ENCODE peak calls at places on chromosome 2, in seven cellular contexts. Z, D, E, S, T, B and N are unnamed samples. For H3K4me1, the result is how much of the 10 kb centered on the place peaks cover.

GRCh38 chr2:149872041-149872440 is 284.5 kb upstream of the MMADHC start:
- DNase-seq in Z (no peak), D (no peak), E (no peak), S (no peak), T (no peak), B (no peak), N (no peak)

GRCh38 chr2:201959626-201960025 is 74.0 kb upstream of the FZD7 start:
- DNase-seq in Z (no peak), D (no peak), E (no peak), S (no peak), T (no peak), B (no peak), N (no peak)

GRCh38 chr2:112685167-112685884 is 35.5 kb upstream of the NT5DC4 start:
- DNase-seq in Z (no peak), D (no peak), E (no peak), S (no peak), T (no peak), B (no peak), N (no peak)

GRCh38 chr2:101467306-101467705 is 7.6 kb downstream of the RFX8 start:
- DNase-seq in Z (no peak), D (peak), E (no peak), S (no peak), T (no peak), B (no peak), N (no peak)

GRCh38 chr2:46873632-46874068 is 42.0 kb downstream of the MCFD2 start:
- DNase-seq in Z (no peak), D (no peak), E (peak), S (peak), T (peak), B (peak), N (peak)

GRCh38 chr2:121530563-121531334 is at the start of gene RNU4ATAC:
- DNase-seq in Z (peak), D (peak), E (peak), S (peak), T (peak), B (peak), N (peak)

GRCh38 chr2:186820303-186820702 is 28.7 kb downstream of the ZSWIM2 start:
- DNase-seq in Z (no peak), D (no peak), E (no peak), S (no peak), T (no peak), B (no peak), N (no peak)

GRCh38 chr2:60948926-60949579 is 67.7 kb downstream of the REL start:
- DNase-seq in Z (no peak), D (no peak), E (peak), S (no peak), T (no peak), B (no peak), N (no peak)

GRCh38 chr2:130759906-130760753 is 4.8 kb downstream of the AMER3 start:
- DNase-seq in Z (no peak), D (no peak), E (no peak), S (no peak), T (no peak), B (peak), N (no peak)

GRCh38 chr2:130377491-130377890 is 21.6 kb downstream of the PTPN18 start:
- DNase-seq in Z (no peak), D (no peak), E (no peak), S (no peak), T (no peak), B (no peak), N (no peak)

GRCh38 chr2:226063704-226064390 is 664.3 kb downstream of the NYAP2 start:
- DNase-seq in Z (no peak), D (no peak), E (peak), S (no peak), T (no peak), B (no peak), N (no peak)

GRCh38 chr2:211867845-211868361 is 670.7 kb downstream of the ERBB4 start:
- DNase-seq in Z (no peak), D (no peak), E (no peak), S (no peak), T (no peak), B (no peak), N (no peak)

DNA sequence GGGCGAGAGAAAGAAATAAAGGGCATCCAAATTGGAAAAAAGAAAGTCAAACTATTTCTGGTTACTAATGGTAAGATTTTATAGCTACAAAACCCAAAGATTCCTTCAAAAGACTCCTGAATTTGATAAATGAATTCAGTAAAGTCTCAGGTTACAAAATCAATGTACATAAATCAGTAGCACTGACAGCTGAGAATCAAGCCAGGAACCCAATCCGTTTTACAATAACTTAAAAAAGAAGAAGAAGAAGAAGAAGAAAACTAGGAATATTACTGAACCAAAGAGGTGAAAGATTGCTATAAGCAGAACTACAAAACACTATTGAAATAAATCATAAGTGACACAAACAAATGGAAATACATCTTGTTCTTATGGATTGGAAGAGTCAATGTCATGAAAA is 291.5 kb upstream of the GULP1 start:
- DNase-seq in Z (no peak), D (no peak), E (no peak), S (no peak), T (no peak), B (no peak), N (no peak)
- H3K4me1 ChIP-seq in Z (under half), D (under half), E (under half), S (under half), T (under half), B (under half), N (under half)

GRCh38 chr2:102473020-102473419 is at the start of gene SLC9A4:
- DNase-seq in Z (no peak), D (peak), E (peak), S (peak), T (peak), B (peak), N (peak)

GRCh38 chr2:102480273-102480672 is 7.2 kb downstream of the SLC9A4 start:
- DNase-seq in Z (no peak), D (no peak), E (no peak), S (no peak), T (no peak), B (no peak), N (no peak)

GRCh38 chr2:102478686-102479470 is 5.9 kb downstream of the SLC9A4 start:
- DNase-seq in Z (no peak), D (peak), E (no peak), S (no peak), T (no peak), B (no peak), N (no peak)

DNA sequence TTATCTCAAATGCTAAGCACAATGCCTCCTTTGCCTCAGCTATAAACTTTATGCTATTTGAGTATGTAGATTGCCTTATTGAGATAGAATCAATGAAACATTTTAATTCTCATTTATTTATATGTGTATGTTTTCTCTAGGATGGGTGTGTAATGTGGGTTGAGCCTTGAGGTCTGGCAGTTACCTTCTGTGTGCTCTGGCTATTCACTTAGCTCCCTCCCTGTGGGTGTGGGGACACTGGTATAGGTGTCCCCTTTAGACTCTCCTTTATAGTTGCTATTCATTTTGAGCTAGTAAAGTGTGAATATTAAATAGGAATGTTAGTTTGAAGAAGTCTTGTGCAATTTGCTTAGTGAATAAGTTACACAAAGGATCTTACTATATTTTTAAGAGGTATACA is 1.8 kb downstream of the SLC9A4 start:
- DNase-seq in Z (no peak), D (no peak), E (no peak), S (no peak), T (no peak), B (no peak), N (no peak)
- TF ChIP-seq POLR2AphosphoS5 in Z (no peak), D (no peak), E (no peak), S (no peak), T (no peak), B (no peak), N (no peak)

GRCh38 chr2:239273280-239274234 is 127.3 kb downstream of the HDAC4 start:
- DNase-seq in Z (no peak), D (no peak), E (no peak), S (no peak), T (no peak), B (no peak), N (no peak)
- TF ChIP-seq REST in Z (no peak), D (no peak), E (no peak), S (no peak), T (no peak), B (no peak), N (no peak)

GRCh38 chr2:27799646-27800010 is 28.1 kb downstream of the MRPL33 start:
- DNase-seq in Z (no peak), D (no peak), E (no peak), S (no peak), T (no peak), B (no peak), N (no peak)
- H3K4me1 ChIP-seq in Z (under half), D (under half), E (under half), S (under half), T (under half), B (under half), N (under half)

GRCh38 chr2:85908506-85908905 is 19.7 kb upstream of the ST3GAL5 start:
- DNase-seq in Z (no peak), D (no peak), E (no peak), S (no peak), T (peak), B (no peak), N (no peak)

GRCh38 chr2:85905891-85906290 is 17.1 kb upstream of the ST3GAL5 start:
- DNase-seq in Z (no peak), D (no peak), E (no peak), S (no peak), T (no peak), B (no peak), N (no peak)

GRCh38 chr2:85906748-85907147 is 18.0 kb upstream of the ST3GAL5 start:
- DNase-seq in Z (no peak), D (no peak), E (no peak), S (no peak), T (no peak), B (no peak), N (no peak)

GRCh38 chr2:85909005-85909404 is 20.2 kb upstream of the ST3GAL5 start:
- DNase-seq in Z (no peak), D (no peak), E (no peak), S (no peak), T (no peak), B (no peak), N (no peak)

DNA sequence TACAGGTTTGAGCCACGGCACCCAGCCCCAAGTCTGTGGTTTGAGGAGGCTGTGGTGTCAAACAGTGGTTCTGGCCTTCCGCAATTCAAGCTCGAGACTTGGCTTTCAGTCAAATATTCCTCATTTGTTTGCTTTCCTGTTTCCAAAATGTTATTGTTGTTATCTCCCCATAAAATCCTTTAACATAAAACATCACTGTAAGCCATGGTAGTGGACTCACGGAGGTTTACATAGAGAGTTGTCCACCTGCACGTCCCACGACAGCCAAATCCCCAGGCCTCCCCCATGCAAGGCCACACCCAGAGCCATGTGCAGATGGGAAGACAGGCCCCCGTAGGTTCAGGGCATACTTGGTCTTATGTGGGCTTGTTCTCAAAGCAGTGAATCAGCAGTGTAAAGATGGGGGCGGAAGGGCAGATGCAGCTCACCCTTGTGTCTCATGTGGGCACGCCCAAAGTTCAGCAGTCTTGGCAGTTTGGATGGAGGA is 18.9 kb upstream of the ST3GAL5 start:
- DNase-seq in Z (no peak), D (no peak), E (no peak), S (no peak), T (no peak), B (no peak), N (no peak)
- TF ChIP-seq POLR2AphosphoS5 in Z (no peak), D (no peak), E (no peak), S (no peak), T (no peak), B (no peak), N (no peak)